ENCODE peak calls at places on chromosomes 1 and 21, in six cellular contexts. One of them, this sample, is unnamed.
A peak's percentile ranks its signal among the peaks of the same experiment; 100 is the strongest.

GRCh38 chr21:19510057-19510456 is 1106.5 kb upstream of the TMPRSS15 start:
- DNase-seq in IMR-90: no peak
- DNase-seq in lung: no peak
- DNase-seq in fibroblast of the aortic adventitia: no peak
- DNase-seq in psoas muscle: no peak
- DNase-seq in HFF-Myc: no peak
- DNase-seq in this sample: no peak

GRCh38 chr1:86517336-86517735 is 29.5 kb upstream of the CLCA4 start:
- DNase-seq in IMR-90: no peak
- DNase-seq in lung: no peak
- DNase-seq in fibroblast of the aortic adventitia: no peak
- DNase-seq in psoas muscle: no peak
- DNase-seq in HFF-Myc: no peak
- DNase-seq in this sample: no peak

GRCh38 chr1:177472567-177472966 is 301.8 kb downstream of the BRINP2 start:
- DNase-seq in IMR-90: no peak
- DNase-seq in lung: no peak
- DNase-seq in fibroblast of the aortic adventitia: no peak
- DNase-seq in psoas muscle: no peak
- DNase-seq in HFF-Myc: no peak
- DNase-seq in this sample: no peak

GRCh38 chr1:179021873-179022272 is 3.8 kb upstream of the FAM20B start:
- DNase-seq in IMR-90: peak; percentile 51
- DNase-seq in lung: no peak
- DNase-seq in fibroblast of the aortic adventitia: no peak
- DNase-seq in psoas muscle: no peak
- DNase-seq in HFF-Myc: no peak
- DNase-seq in this sample: peak; percentile 73

GRCh38 chr1:111745670-111746613 is 6.7 kb upstream of the INKA2 start:
- DNase-seq in IMR-90: no peak
- DNase-seq in lung: peak; percentile 27
- DNase-seq in fibroblast of the aortic adventitia: peak; percentile 25
- DNase-seq in psoas muscle: no peak
- DNase-seq in HFF-Myc: no peak
- DNase-seq in this sample: no peak

GRCh38 chr1:14677291-14677690 is 78.8 kb downstream of the KAZN start:
- DNase-seq in IMR-90: no peak
- DNase-seq in lung: no peak
- DNase-seq in fibroblast of the aortic adventitia: no peak
- DNase-seq in psoas muscle: no peak
- DNase-seq in HFF-Myc: no peak
- DNase-seq in this sample: no peak

GRCh38 chr1:34407140-34407539 is 230.4 kb downstream of the C1orf94 start:
- DNase-seq in IMR-90: no peak
- DNase-seq in lung: peak; percentile 38
- DNase-seq in fibroblast of the aortic adventitia: peak; percentile 25
- DNase-seq in psoas muscle: no peak
- DNase-seq in HFF-Myc: peak; percentile 27
- DNase-seq in this sample: no peak

GRCh38 chr1:65146908-65147423 is 1.0 kb upstream of the AK4 start:
- DNase-seq in IMR-90: no peak
- DNase-seq in lung: no peak
- DNase-seq in fibroblast of the aortic adventitia: no peak
- DNase-seq in psoas muscle: no peak
- DNase-seq in HFF-Myc: no peak
- DNase-seq in this sample: no peak

GRCh38 chr21:43913928-43914327 is 48.9 kb downstream of the AGPAT3 start:
- DNase-seq in IMR-90: peak; percentile 64
- DNase-seq in lung: no peak
- DNase-seq in fibroblast of the aortic adventitia: no peak
- DNase-seq in psoas muscle: no peak
- DNase-seq in HFF-Myc: no peak
- DNase-seq in this sample: peak; percentile 84

GRCh38 chr1:223738465-223739365 is 26.4 kb downstream of the CAPN2 start:
- DNase-seq in IMR-90: no peak
- DNase-seq in lung: peak; percentile 57
- DNase-seq in fibroblast of the aortic adventitia: no peak
- DNase-seq in psoas muscle: no peak
- DNase-seq in HFF-Myc: no peak
- DNase-seq in this sample: no peak

GRCh38 chr1:90717665-90718410 is 736 bp upstream of the BARHL2 start:
- DNase-seq in IMR-90: peak; percentile 5
- DNase-seq in lung: no peak
- DNase-seq in fibroblast of the aortic adventitia: peak; percentile 14
- DNase-seq in psoas muscle: no peak
- DNase-seq in HFF-Myc: no peak
- DNase-seq in this sample: peak; percentile 9

GRCh38 chr1:226547754-226548191 is 791 bp upstream of the STUM start:
- DNase-seq in IMR-90: peak; percentile 86
- DNase-seq in lung: peak; percentile 79
- DNase-seq in fibroblast of the aortic adventitia: peak; percentile 90
- DNase-seq in psoas muscle: peak; percentile 87
- DNase-seq in HFF-Myc: peak; percentile 80
- DNase-seq in this sample: peak; percentile 94

GRCh38 chr1:198113302-198113701 is 43.5 kb upstream of the NEK7 start:
- DNase-seq in IMR-90: peak; percentile 76
- DNase-seq in lung: no peak
- DNase-seq in fibroblast of the aortic adventitia: peak; percentile 99
- DNase-seq in psoas muscle: no peak
- DNase-seq in HFF-Myc: no peak
- DNase-seq in this sample: peak; percentile 76

DNA sequence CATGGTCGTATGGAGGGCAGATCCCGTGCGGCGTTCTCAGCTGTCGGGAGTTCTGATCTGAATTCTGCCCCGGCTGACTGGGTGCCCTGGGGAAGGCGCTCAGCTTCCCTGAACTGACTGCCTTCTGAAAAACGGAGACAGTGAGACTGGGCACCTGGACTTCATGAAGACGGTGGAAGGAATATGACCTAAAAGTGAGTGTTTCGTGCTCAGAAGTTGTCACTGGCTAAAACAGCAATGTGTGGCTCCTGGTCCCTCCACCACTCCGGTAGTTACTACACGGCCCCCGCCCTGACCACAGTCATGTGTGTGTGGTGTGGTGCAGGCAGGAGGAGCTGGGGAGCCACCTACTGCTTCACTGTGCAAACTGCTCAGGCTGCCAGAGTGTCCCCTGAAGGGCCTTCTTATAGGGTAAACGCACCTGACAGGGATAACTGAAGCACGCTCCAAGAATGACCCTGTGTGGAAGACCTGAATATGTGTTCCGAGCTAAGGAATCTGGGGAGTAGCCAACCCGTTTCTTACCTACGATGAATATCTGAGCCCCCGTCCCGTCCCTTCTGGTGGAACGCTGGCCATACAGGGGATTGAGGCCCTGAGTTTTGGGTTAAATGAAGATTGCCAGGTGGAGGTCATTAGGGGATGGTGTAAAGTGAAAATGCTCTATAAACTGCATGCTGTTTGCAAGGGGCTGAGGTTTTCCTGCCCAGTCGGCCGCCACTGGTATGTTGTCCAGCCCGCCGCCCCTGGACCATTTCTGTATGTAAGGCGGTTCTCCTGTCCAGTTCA is 640 bp upstream of the MYOM3 start:
- DNase-seq in IMR-90: peak; percentile 65
- DNase-seq in lung: peak; percentile 68
- DNase-seq in fibroblast of the aortic adventitia: peak; percentile 73
- DNase-seq in psoas muscle: peak; percentile 91
- DNase-seq in HFF-Myc: no peak
- DNase-seq in this sample: peak; percentile 84
- TF ChIP-seq CTCF in IMR-90: peak; percentile 54
- TF ChIP-seq CTCF in lung: no peak
- TF ChIP-seq CTCF in fibroblast of the aortic adventitia: peak; percentile 65
- TF ChIP-seq CTCF in psoas muscle: peak; percentile 53
- TF ChIP-seq CTCF in HFF-Myc: peak; percentile 38
- TF ChIP-seq CTCF in this sample: peak; percentile 77

DNA sequence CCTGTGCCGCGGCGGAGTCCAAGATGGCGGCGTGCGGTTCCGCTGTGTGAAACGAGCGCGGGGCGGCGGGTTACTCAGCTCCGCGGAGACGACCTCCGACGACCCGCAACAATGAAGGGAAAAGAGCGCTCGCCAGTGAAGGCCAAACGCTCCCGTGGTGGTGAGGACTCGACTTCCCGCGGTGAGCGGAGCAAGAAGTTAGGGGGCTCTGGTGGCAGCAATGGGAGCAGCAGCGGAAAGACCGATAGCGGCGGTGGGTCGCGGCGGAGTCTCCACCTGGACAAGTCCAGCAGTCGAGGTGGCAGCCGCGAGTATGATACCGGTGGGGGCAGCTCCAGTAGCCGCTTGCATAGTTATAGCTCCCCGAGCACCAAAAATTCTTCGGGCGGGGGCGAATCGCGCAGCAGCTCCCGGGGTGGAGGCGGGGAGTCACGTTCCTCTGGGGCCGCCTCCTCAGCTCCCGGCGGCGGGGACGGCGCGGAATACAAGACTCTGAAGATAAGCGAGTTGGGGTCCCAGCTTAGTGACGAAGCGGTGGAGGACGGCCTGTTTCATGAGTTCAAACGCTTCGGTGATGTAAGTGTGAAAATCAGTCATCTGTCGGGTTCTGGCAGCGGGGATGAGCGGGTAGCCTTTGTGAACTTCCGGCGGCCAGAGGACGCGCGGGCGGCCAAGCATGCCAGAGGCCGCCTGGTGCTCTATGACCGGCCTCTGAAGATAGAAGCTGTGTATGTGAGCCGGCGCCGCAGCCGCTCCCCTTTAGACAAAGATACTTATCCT is 440 bp downstream of the RBM15 start:
- DNase-seq in IMR-90: peak; percentile 54
- DNase-seq in lung: peak; percentile 56
- DNase-seq in fibroblast of the aortic adventitia: peak; percentile 23
- DNase-seq in psoas muscle: peak; percentile 76
- DNase-seq in HFF-Myc: no peak
- DNase-seq in this sample: peak; percentile 57
- TF ChIP-seq CTCF in IMR-90: peak; percentile 41
- TF ChIP-seq CTCF in lung: no peak
- TF ChIP-seq CTCF in fibroblast of the aortic adventitia: peak; percentile 75
- TF ChIP-seq CTCF in psoas muscle: peak; percentile 63
- TF ChIP-seq CTCF in HFF-Myc: peak; percentile 30
- TF ChIP-seq CTCF in this sample: peak; percentile 70

GRCh38 chr1:50968021-50968883 is 1.8 kb upstream of the CDKN2C start:
- DNase-seq in IMR-90: peak; percentile 89
- DNase-seq in lung: peak; percentile 89
- DNase-seq in fibroblast of the aortic adventitia: peak; percentile 90
- DNase-seq in psoas muscle: peak; percentile 94
- DNase-seq in HFF-Myc: no peak
- DNase-seq in this sample: peak; percentile 92
- TF ChIP-seq CTCF in IMR-90: peak; percentile 42
- TF ChIP-seq CTCF in lung: peak; percentile 13
- TF ChIP-seq CTCF in fibroblast of the aortic adventitia: peak; percentile 46
- TF ChIP-seq CTCF in psoas muscle: peak; percentile 43
- TF ChIP-seq CTCF in HFF-Myc: peak; percentile 21
- TF ChIP-seq CTCF in this sample: peak; percentile 46

DNA sequence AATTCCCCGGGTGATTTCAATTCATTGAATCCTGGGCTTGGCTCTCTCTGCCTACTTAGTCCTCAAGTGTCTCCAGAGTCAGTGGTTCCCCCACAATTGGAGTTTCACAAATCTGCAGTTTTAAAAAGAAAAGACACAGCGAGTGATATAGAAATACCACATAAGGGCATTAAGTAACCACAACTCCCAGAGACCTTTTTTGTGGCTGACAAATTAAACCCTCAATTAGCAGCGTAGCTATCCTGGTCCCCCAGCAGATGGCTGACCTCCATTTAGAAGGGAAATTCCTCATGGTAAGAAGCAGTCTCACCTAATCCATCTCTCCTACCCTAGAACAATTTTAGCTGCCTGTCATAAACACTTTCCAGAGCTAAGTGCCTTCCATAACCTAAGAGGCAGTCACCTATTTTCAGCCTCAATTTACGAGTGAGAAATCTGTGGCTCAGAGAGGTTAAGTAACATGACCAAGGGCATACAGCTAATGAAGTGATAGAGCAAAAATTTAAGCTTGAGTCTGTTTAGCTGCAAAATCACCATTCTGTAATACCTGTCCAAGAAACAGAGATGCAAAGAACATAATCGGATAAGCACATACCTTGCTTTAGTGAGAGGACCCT is 56.0 kb upstream of the NBPF3 start:
- DNase-seq in IMR-90: no peak
- DNase-seq in lung: no peak
- DNase-seq in fibroblast of the aortic adventitia: peak; percentile 5
- DNase-seq in psoas muscle: no peak
- DNase-seq in HFF-Myc: no peak
- DNase-seq in this sample: peak; percentile 16
- TF ChIP-seq CTCF in IMR-90: peak; percentile 18
- TF ChIP-seq CTCF in lung: no peak
- TF ChIP-seq CTCF in fibroblast of the aortic adventitia: no peak
- TF ChIP-seq CTCF in psoas muscle: no peak
- TF ChIP-seq CTCF in HFF-Myc: no peak
- TF ChIP-seq CTCF in this sample: peak; percentile 36

GRCh38 chr1:93681095-93681548 is 515 bp downstream of the BCAR3 start:
- DNase-seq in IMR-90: peak; percentile 19
- DNase-seq in lung: no peak
- DNase-seq in fibroblast of the aortic adventitia: no peak
- DNase-seq in psoas muscle: no peak
- DNase-seq in HFF-Myc: no peak
- DNase-seq in this sample: no peak

GRCh38 chr1:93680121-93681094 is 1.2 kb downstream of the BCAR3 start:
- DNase-seq in IMR-90: peak; percentile 91
- DNase-seq in lung: peak; percentile 79
- DNase-seq in fibroblast of the aortic adventitia: peak; percentile 91
- DNase-seq in psoas muscle: peak; percentile 83
- DNase-seq in HFF-Myc: peak; percentile 68
- DNase-seq in this sample: peak; percentile 94

GRCh38 chr1:93679546-93679945 is 2.1 kb downstream of the BCAR3 start:
- DNase-seq in IMR-90: peak; percentile 52
- DNase-seq in lung: no peak
- DNase-seq in fibroblast of the aortic adventitia: peak; percentile 53
- DNase-seq in psoas muscle: no peak
- DNase-seq in HFF-Myc: no peak
- DNase-seq in this sample: peak; percentile 54

GRCh38 chr1:93683234-93683633 is 1.6 kb upstream of the BCAR3 start:
- DNase-seq in IMR-90: no peak
- DNase-seq in lung: no peak
- DNase-seq in fibroblast of the aortic adventitia: no peak
- DNase-seq in psoas muscle: no peak
- DNase-seq in HFF-Myc: no peak
- DNase-seq in this sample: no peak

GRCh38 chr1:93681549-93682412 is at the start of gene BCAR3:
- DNase-seq in IMR-90: peak; percentile 73
- DNase-seq in lung: peak; percentile 69
- DNase-seq in fibroblast of the aortic adventitia: peak; percentile 73
- DNase-seq in psoas muscle: peak; percentile 85
- DNase-seq in HFF-Myc: no peak
- DNase-seq in this sample: peak; percentile 75
- TF ChIP-seq CTCF in IMR-90: peak; percentile 41
- TF ChIP-seq CTCF in lung: no peak
- TF ChIP-seq CTCF in fibroblast of the aortic adventitia: peak; percentile 31
- TF ChIP-seq CTCF in psoas muscle: peak; percentile 43
- TF ChIP-seq CTCF in HFF-Myc: no peak
- TF ChIP-seq CTCF in this sample: peak; percentile 9

This sample was measured in choroid plexus epithelial cell.